ENCODE peak calls at places on chromosomes 13 and 19, in eight cellular contexts. One of them, this sample, is unnamed.

GRCh38 chr19:18898533-18899408 is 2.8 kb upstream of the CERS1 start:
- DNase-seq in RWPE1: no peak
- DNase-seq in A172: no peak
- DNase-seq in SW480: no peak
- DNase-seq in putamen: no peak
- DNase-seq in progenitor cell of endocrine pancreas: no peak
- DNase-seq in T-helper 17 cell: no peak
- DNase-seq in stimulated activated CD4-positive, alpha-beta T cell treated with anti-CD3 and anti-CD28 coated beads, TNF-alpha, amount 100 ng/mL, for 48 hours: no peak
- DNase-seq in this sample: no peak

GRCh38 chr13:87986639-87987250 is 315.6 kb downstream of the SLITRK5 start:
- DNase-seq in stimulated activated CD4-positive, alpha-beta T cell treated with anti-CD3 and anti-CD28 coated beads, TNF-alpha, amount 100 ng/mL, for 48 hours: no peak
- DNase-seq in T-helper 17 cell: no peak
- DNase-seq in putamen: no peak
- DNase-seq in RWPE1: no peak
- DNase-seq in progenitor cell of endocrine pancreas: no peak
- DNase-seq in A172: no peak
- DNase-seq in SW480: no peak
- DNase-seq in this sample: no peak

GRCh38 chr13:93298741-93299140 is 72.1 kb downstream of the GPC6 start:
- DNase-seq in SW480: no peak
- DNase-seq in stimulated activated CD4-positive, alpha-beta T cell treated with anti-CD3 and anti-CD28 coated beads, TNF-alpha, amount 100 ng/mL, for 48 hours: no peak
- DNase-seq in putamen: no peak
- DNase-seq in A172: no peak
- DNase-seq in progenitor cell of endocrine pancreas: no peak
- DNase-seq in RWPE1: no peak
- DNase-seq in T-helper 17 cell: no peak
- DNase-seq in this sample: no peak

GRCh38 chr19:11887618-11888531 is at the start of gene ZNF69:
- DNase-seq in RWPE1: no peak
- DNase-seq in A172: no peak
- DNase-seq in SW480: peak
- DNase-seq in progenitor cell of endocrine pancreas: peak
- DNase-seq in stimulated activated CD4-positive, alpha-beta T cell treated with anti-CD3 and anti-CD28 coated beads, TNF-alpha, amount 100 ng/mL, for 48 hours: peak
- DNase-seq in T-helper 17 cell: peak
- DNase-seq in putamen: peak
- DNase-seq in this sample: peak

GRCh38 chr19:44869728-44870470 is 21.2 kb upstream of the TOMM40 start:
- DNase-seq in A172: peak
- DNase-seq in SW480: no peak
- DNase-seq in T-helper 17 cell: no peak
- DNase-seq in putamen: no peak
- DNase-seq in progenitor cell of endocrine pancreas: no peak
- DNase-seq in stimulated activated CD4-positive, alpha-beta T cell treated with anti-CD3 and anti-CD28 coated beads, TNF-alpha, amount 100 ng/mL, for 48 hours: no peak
- DNase-seq in RWPE1: no peak
- DNase-seq in this sample: no peak

GRCh38 chr19:27746691-27747380 is 1466.1 kb downstream of the UQCRFS1 start:
- DNase-seq in progenitor cell of endocrine pancreas: no peak
- DNase-seq in stimulated activated CD4-positive, alpha-beta T cell treated with anti-CD3 and anti-CD28 coated beads, TNF-alpha, amount 100 ng/mL, for 48 hours: no peak
- DNase-seq in SW480: no peak
- DNase-seq in putamen: no peak
- DNase-seq in T-helper 17 cell: no peak
- DNase-seq in A172: no peak
- DNase-seq in RWPE1: no peak
- DNase-seq in this sample: no peak

GRCh38 chr19:12736854-12737665 is at the start of gene GET3:
- DNase-seq in stimulated activated CD4-positive, alpha-beta T cell treated with anti-CD3 and anti-CD28 coated beads, TNF-alpha, amount 100 ng/mL, for 48 hours: peak
- DNase-seq in SW480: peak
- DNase-seq in progenitor cell of endocrine pancreas: peak
- DNase-seq in putamen: peak
- DNase-seq in RWPE1: peak
- DNase-seq in T-helper 17 cell: peak
- DNase-seq in A172: peak
- DNase-seq in this sample: peak

GRCh38 chr19:13881692-13882418 is 4.9 kb downstream of the NANOS3 start:
- DNase-seq in putamen: no peak
- DNase-seq in stimulated activated CD4-positive, alpha-beta T cell treated with anti-CD3 and anti-CD28 coated beads, TNF-alpha, amount 100 ng/mL, for 48 hours: no peak
- DNase-seq in SW480: peak
- DNase-seq in RWPE1: no peak
- DNase-seq in T-helper 17 cell: peak
- DNase-seq in A172: no peak
- DNase-seq in progenitor cell of endocrine pancreas: no peak
- DNase-seq in this sample: no peak

GRCh38 chr13:113776231-113777125 is 17.5 kb downstream of the TMEM255B start:
- DNase-seq in A172: no peak
- DNase-seq in T-helper 17 cell: no peak
- DNase-seq in stimulated activated CD4-positive, alpha-beta T cell treated with anti-CD3 and anti-CD28 coated beads, TNF-alpha, amount 100 ng/mL, for 48 hours: no peak
- DNase-seq in progenitor cell of endocrine pancreas: no peak
- DNase-seq in SW480: no peak
- DNase-seq in RWPE1: no peak
- DNase-seq in putamen: no peak
- DNase-seq in this sample: no peak

GRCh38 chr19:17576758-17577532 is 21.5 kb downstream of the COLGALT1 start:
- DNase-seq in putamen: no peak
- DNase-seq in progenitor cell of endocrine pancreas: peak
- DNase-seq in RWPE1: peak
- DNase-seq in stimulated activated CD4-positive, alpha-beta T cell treated with anti-CD3 and anti-CD28 coated beads, TNF-alpha, amount 100 ng/mL, for 48 hours: no peak
- DNase-seq in SW480: peak
- DNase-seq in T-helper 17 cell: no peak
- DNase-seq in A172: peak
- DNase-seq in this sample: peak

GRCh38 chr13:99486996-99487395 is 14.3 kb upstream of the TM9SF2 start:
- DNase-seq in putamen: no peak
- DNase-seq in SW480: no peak
- DNase-seq in RWPE1: no peak
- DNase-seq in T-helper 17 cell: no peak
- DNase-seq in stimulated activated CD4-positive, alpha-beta T cell treated with anti-CD3 and anti-CD28 coated beads, TNF-alpha, amount 100 ng/mL, for 48 hours: no peak
- DNase-seq in progenitor cell of endocrine pancreas: no peak
- DNase-seq in A172: peak
- DNase-seq in this sample: no peak

GRCh38 chr13:30639671-30640070 is 22.0 kb downstream of the USPL1 start:
- DNase-seq in putamen: peak
- DNase-seq in stimulated activated CD4-positive, alpha-beta T cell treated with anti-CD3 and anti-CD28 coated beads, TNF-alpha, amount 100 ng/mL, for 48 hours: no peak
- DNase-seq in RWPE1: no peak
- DNase-seq in SW480: no peak
- DNase-seq in progenitor cell of endocrine pancreas: no peak
- DNase-seq in A172: no peak
- DNase-seq in T-helper 17 cell: no peak
- DNase-seq in this sample: no peak

GRCh38 chr19:37963190-37963947 is 56.4 kb downstream of the SIPA1L3 start:
- DNase-seq in A172: no peak
- DNase-seq in putamen: no peak
- DNase-seq in stimulated activated CD4-positive, alpha-beta T cell treated with anti-CD3 and anti-CD28 coated beads, TNF-alpha, amount 100 ng/mL, for 48 hours: no peak
- DNase-seq in progenitor cell of endocrine pancreas: no peak
- DNase-seq in RWPE1: no peak
- DNase-seq in SW480: peak
- DNase-seq in T-helper 17 cell: no peak
- DNase-seq in this sample: no peak

GRCh38 chr19:48858984-48859710 is 9.3 kb downstream of the PLEKHA4 start:
- DNase-seq in RWPE1: no peak
- DNase-seq in stimulated activated CD4-positive, alpha-beta T cell treated with anti-CD3 and anti-CD28 coated beads, TNF-alpha, amount 100 ng/mL, for 48 hours: peak
- DNase-seq in putamen: no peak
- DNase-seq in T-helper 17 cell: peak
- DNase-seq in A172: no peak
- DNase-seq in SW480: no peak
- DNase-seq in progenitor cell of endocrine pancreas: no peak
- DNase-seq in this sample: no peak

GRCh38 chr13:74174810-74175209 is 40.6 kb upstream of the KLF12 start:
- DNase-seq in A172: no peak
- DNase-seq in putamen: no peak
- DNase-seq in RWPE1: no peak
- DNase-seq in SW480: no peak
- DNase-seq in stimulated activated CD4-positive, alpha-beta T cell treated with anti-CD3 and anti-CD28 coated beads, TNF-alpha, amount 100 ng/mL, for 48 hours: no peak
- DNase-seq in T-helper 17 cell: no peak
- DNase-seq in progenitor cell of endocrine pancreas: no peak
- DNase-seq in this sample: no peak

GRCh38 chr13:99572131-99572530 is 70.9 kb downstream of the TM9SF2 start:
- DNase-seq in SW480: no peak
- DNase-seq in A172: no peak
- DNase-seq in T-helper 17 cell: no peak
- DNase-seq in RWPE1: no peak
- DNase-seq in putamen: no peak
- DNase-seq in stimulated activated CD4-positive, alpha-beta T cell treated with anti-CD3 and anti-CD28 coated beads, TNF-alpha, amount 100 ng/mL, for 48 hours: no peak
- DNase-seq in progenitor cell of endocrine pancreas: no peak
- DNase-seq in this sample: no peak

This sample was measured in LoVo.